ENCODE peak calls at places on chromosomes 3 and 15, in eight cellular contexts. L is aorta; F is astrocyte of the spinal cord; V is A549; Q is spleen; C is GM06990; A is OCI-LY7; H is effector memory CD4-positive, alpha-beta T cell. N is an unnamed sample.

GRCh38 chr3:38586546-38587520 is 62.7 kb downstream of the SCN5A start:
- DNase-seq in L (peak), F (no peak), V (no peak), Q (peak), C (no peak), A (no peak), H (no peak), N (no peak)

GRCh38 chr3:18080198-18080689 is 337.8 kb upstream of the TBC1D5 start:
- DNase-seq in L (no peak), F (peak), V (no peak), Q (no peak), C (no peak), A (no peak), H (no peak), N (no peak)

GRCh38 chr3:24101676-24102168 is 156.6 kb downstream of the NR1D2 start:
- DNase-seq in L (no peak), F (no peak), V (no peak), Q (no peak), C (no peak), A (no peak), H (no peak), N (no peak)

GRCh38 chr3:133196527-133196926 is 158.3 kb downstream of the TMEM108 start:
- DNase-seq in L (no peak), F (no peak), V (no peak), Q (no peak), C (no peak), A (no peak), H (no peak), N (no peak)

GRCh38 chr3:132867526-132867925 is 145.3 kb upstream of the NPHP3 start:
- DNase-seq in L (no peak), F (no peak), V (no peak), Q (no peak), C (no peak), A (no peak), H (no peak), N (no peak)

GRCh38 chr15:62360286-62360685 is 195.2 kb upstream of the C2CD4B start:
- DNase-seq in L (no peak), F (no peak), V (no peak), Q (no peak), C (no peak), A (no peak), H (no peak), N (no peak)

GRCh38 chr3:126508539-126508938 is 9.0 kb downstream of the UROC1 start:
- DNase-seq in L (peak), F (no peak), V (no peak), Q (peak), C (no peak), A (no peak), H (no peak), N (no peak)

GRCh38 chr15:70339551-70340517 is 242.1 kb upstream of the TLE3 start:
- DNase-seq in L (peak), F (peak), V (no peak), Q (no peak), C (no peak), A (no peak), H (no peak), N (no peak)

GRCh38 chr3:125374501-125374995 is 577 bp downstream of the ZNF148 start:
- DNase-seq in L (peak), F (peak), V (peak), Q (no peak), C (no peak), A (peak), H (no peak), N (no peak)

GRCh38 chr3:157868168-157868567 is 238.1 kb downstream of the SHOX2 start:
- DNase-seq in L (no peak), F (peak), V (no peak), Q (no peak), C (no peak), A (no peak), H (no peak), N (peak)

GRCh38 chr3:149784064-149784704 is 8.2 kb downstream of the ANKUB1 start:
- DNase-seq in L (no peak), F (no peak), V (no peak), Q (no peak), C (no peak), A (no peak), H (no peak), N (peak)

GRCh38 chr3:161851941-161852566 is 355.4 kb downstream of the OTOL1 start:
- DNase-seq in L (peak), F (peak), V (peak), Q (no peak), C (peak), A (peak), H (no peak), N (no peak)

GRCh38 chr3:197471221-197472010 is 84.4 kb downstream of the BDH1 start:
- DNase-seq in L (no peak), F (no peak), V (no peak), Q (peak), C (no peak), A (no peak), H (no peak), N (no peak)

GRCh38 chr3:15520185-15520584 is 1.3 kb downstream of the COLQ start:
- DNase-seq in L (no peak), F (no peak), V (no peak), Q (no peak), C (no peak), A (no peak), H (no peak), N (no peak)

GRCh38 chr3:185270262-185270955 is 16.6 kb upstream of the EHHADH start:
- DNase-seq in L (no peak), F (peak), V (peak), Q (no peak), C (no peak), A (no peak), H (no peak), N (no peak)

GRCh38 chr3:66039590-66039887 is 821 bp upstream of the MAGI1 start:
- DNase-seq in L (peak), F (no peak), V (peak), Q (peak), C (peak), A (no peak), H (no peak), N (no peak)

GRCh38 chr15:58517252-58517681 is 85.5 kb downstream of the LIPC start:
- DNase-seq in L (no peak), F (no peak), V (no peak), Q (no peak), C (no peak), A (no peak), H (no peak), N (no peak)

GRCh38 chr3:78764634-78765033 is 1003.2 kb downstream of the ROBO1 start:
- DNase-seq in L (no peak), F (no peak), V (no peak), Q (no peak), C (no peak), A (no peak), H (no peak), N (no peak)

GRCh38 chr3:151477596-151478375 is 16.9 kb upstream of the IGSF10 start:
- DNase-seq in L (no peak), F (no peak), V (no peak), Q (no peak), C (no peak), A (no peak), H (no peak), N (no peak)

GRCh38 chr3:150583028-150583427 is 20.1 kb upstream of the SELENOT start:
- DNase-seq in L (no peak), F (no peak), V (no peak), Q (no peak), C (peak), A (no peak), H (no peak), N (no peak)

DNA sequence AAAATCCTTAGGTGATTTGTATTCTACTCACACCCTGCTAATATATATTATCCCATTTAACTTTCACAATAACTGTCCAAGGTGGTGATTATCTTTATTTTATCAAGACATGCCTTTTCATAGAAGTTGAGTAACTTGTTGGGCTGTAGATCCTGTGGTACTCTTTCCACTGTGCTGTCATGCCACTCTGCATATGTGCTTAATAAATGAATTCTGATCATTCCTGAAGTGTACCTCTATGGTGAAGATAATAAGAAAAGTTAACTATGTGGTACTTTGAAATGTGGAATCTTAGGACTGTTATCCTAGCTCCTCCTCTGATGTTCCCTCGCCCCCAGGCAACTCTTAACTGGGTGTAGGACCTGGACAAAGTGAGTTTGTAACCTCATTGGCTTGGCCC is 5.2 kb downstream of the SNRK start:
- DNase-seq in L (no peak), F (no peak), V (no peak), Q (no peak), C (no peak), A (no peak), H (no peak), N (no peak)
- H3K4me3 ChIP-seq in L (no peak), F (no peak), V (no peak), Q (peak), C (no peak), A (no peak), H (peak), N (no peak)

GRCh38 chr3:50604628-50605588 is 6.7 kb downstream of the CISH start:
- DNase-seq in L (no peak), F (no peak), V (no peak), Q (peak), C (no peak), A (peak), H (no peak), N (no peak)

GRCh38 chr3:50605901-50606326 is 5.7 kb downstream of the CISH start:
- DNase-seq in L (no peak), F (no peak), V (no peak), Q (no peak), C (no peak), A (no peak), H (no peak), N (no peak)

GRCh38 chr3:50607271-50608091 is 4.1 kb downstream of the CISH start:
- DNase-seq in L (no peak), F (no peak), V (no peak), Q (no peak), C (no peak), A (no peak), H (no peak), N (no peak)

GRCh38 chr3:50608278-50608677 is 3.3 kb downstream of the CISH start:
- DNase-seq in L (no peak), F (no peak), V (no peak), Q (no peak), C (no peak), A (no peak), H (no peak), N (no peak)

GRCh38 chr3:50606596-50606995 is 5.0 kb downstream of the CISH start:
- DNase-seq in L (no peak), F (no peak), V (no peak), Q (no peak), C (no peak), A (no peak), H (no peak), N (no peak)
- H3K4me3 ChIP-seq in L (no peak), F (no peak), V (no peak), Q (peak), C (no peak), A (no peak), H (peak), N (no peak)

GRCh38 chr3:108804437-108804836 is 18.1 kb upstream of the TRAT1 start:
- DNase-seq in L (no peak), F (no peak), V (no peak), Q (no peak), C (no peak), A (no peak), H (no peak), N (no peak)
- H3K4me3 ChIP-seq in L (no peak), F (no peak), V (no peak), Q (no peak), C (no peak), A (no peak), H (no peak), N (no peak)

DNA sequence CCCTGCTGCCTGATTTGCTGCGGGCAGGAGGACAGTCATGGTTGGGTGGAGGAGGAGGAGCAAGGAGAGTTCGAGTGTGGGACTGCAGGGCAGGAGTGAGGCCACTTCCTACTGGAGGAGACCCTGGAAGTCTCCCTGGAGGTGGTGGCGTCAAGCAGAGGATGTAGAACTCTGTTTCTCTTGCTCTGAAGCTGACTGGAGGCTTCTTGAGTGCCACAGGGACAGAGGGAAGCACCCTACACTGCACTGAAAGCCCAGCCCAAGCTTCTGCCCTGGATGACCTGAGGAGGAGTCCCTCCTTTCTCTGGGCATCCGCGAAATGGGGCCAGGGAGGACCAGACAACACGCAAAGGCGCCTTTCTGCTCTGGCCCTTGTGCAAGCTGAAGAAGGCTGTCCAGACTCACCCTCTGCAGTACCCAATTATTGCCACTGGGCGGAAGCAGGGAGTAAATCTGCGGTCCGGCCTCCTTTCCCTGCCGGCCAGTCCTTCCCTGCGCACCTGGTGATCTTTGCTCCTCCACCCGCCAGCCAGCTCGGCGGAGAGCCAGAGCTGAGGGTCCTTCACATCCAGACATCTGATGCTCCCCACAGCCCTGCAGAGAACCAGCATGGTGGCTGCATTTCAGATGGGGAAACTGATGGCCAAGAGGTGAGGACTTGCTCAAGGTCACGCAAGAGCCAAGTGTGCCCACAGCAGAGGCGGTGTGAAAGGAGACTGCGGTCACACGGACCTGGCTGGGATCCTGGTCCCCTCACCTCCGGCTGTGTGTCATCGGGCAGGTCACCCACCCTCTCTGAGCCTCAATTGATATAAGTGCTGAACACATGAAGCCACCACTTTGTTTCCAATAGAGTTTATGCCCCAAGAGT is 207.1 kb downstream of the TBC1D2B start:
- DNase-seq in L (peak), F (peak), V (peak), Q (peak), C (peak), A (peak), H (peak), N (no peak)
- H3K4me3 ChIP-seq in L (no peak), F (no peak), V (no peak), Q (no peak), C (no peak), A (no peak), H (no peak), N (no peak)

GRCh38 chr15:40340740-40341400 is at the start of gene CCDC9B:
- DNase-seq in L (peak), F (peak), V (peak), Q (peak), C (no peak), A (no peak), H (no peak), N (peak)
- H3K4me3 ChIP-seq in L (peak), F (peak), V (peak), Q (peak), C (no peak), A (no peak), H (no peak), N (peak)

GRCh38 chr3:134847349-134847748 is 52.3 kb downstream of the EPHB1 start:
- DNase-seq in L (no peak), F (no peak), V (no peak), Q (no peak), C (no peak), A (no peak), H (no peak), N (no peak)

GRCh38 chr3:134850761-134851160 is 55.7 kb downstream of the EPHB1 start:
- DNase-seq in L (no peak), F (no peak), V (no peak), Q (no peak), C (no peak), A (no peak), H (no peak), N (no peak)

GRCh38 chr3:134852132-134852531 is 57.1 kb downstream of the EPHB1 start:
- DNase-seq in L (no peak), F (no peak), V (no peak), Q (no peak), C (no peak), A (no peak), H (no peak), N (no peak)

GRCh38 chr3:134846943-134847342 is 51.9 kb downstream of the EPHB1 start:
- DNase-seq in L (no peak), F (peak), V (peak), Q (no peak), C (no peak), A (no peak), H (no peak), N (peak)

DNA sequence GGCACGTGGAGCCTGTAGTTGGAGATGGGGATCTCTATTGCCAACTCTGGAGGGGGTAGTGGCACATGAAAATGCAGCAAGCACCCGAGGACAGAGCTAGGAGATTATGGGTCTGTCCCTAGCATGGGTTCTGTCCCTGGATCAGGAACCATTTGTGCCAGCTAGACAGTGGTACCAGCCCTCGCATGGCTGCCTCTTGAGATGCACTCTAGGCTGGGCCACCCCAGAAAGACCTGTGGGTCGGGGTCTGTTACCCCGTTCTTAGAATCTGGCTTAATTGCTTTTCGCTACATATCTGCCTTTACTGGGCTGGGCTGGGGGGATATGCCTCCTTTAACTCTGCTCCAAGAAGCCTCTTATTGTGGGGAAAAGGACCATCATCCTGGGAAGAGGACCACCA is 54.5 kb downstream of the EPHB1 start:
- DNase-seq in L (no peak), F (no peak), V (no peak), Q (no peak), C (no peak), A (no peak), H (no peak), N (no peak)
- H3K4me3 ChIP-seq in L (no peak), F (no peak), V (no peak), Q (no peak), C (no peak), A (no peak), H (no peak), N (no peak)

GRCh38 chr3:188948658-188949400 is 222.9 kb upstream of the TPRG1 start:
- DNase-seq in L (no peak), F (peak), V (peak), Q (no peak), C (no peak), A (no peak), H (no peak), N (peak)
- H3K4me3 ChIP-seq in L (no peak), F (no peak), V (peak), Q (peak), C (no peak), A (no peak), H (no peak), N (peak)

GRCh38 chr3:4351872-4352271 is 48.7 kb downstream of the SETMAR start:
- DNase-seq in L (no peak), F (no peak), V (no peak), Q (no peak), C (no peak), A (no peak), H (no peak), N (no peak)

GRCh38 chr3:4351164-4351855 is 48.1 kb downstream of the SETMAR start:
- DNase-seq in L (no peak), F (no peak), V (no peak), Q (no peak), C (no peak), A (no peak), H (no peak), N (no peak)

GRCh38 chr3:4355401-4356224 is 52.4 kb downstream of the SETMAR start:
- DNase-seq in L (no peak), F (no peak), V (no peak), Q (no peak), C (no peak), A (no peak), H (no peak), N (no peak)

GRCh38 chr3:4356225-4356540 is 53.0 kb downstream of the SETMAR start:
- DNase-seq in L (no peak), F (no peak), V (no peak), Q (no peak), C (no peak), A (no peak), H (no peak), N (no peak)

GRCh38 chr3:4350789-4351163 is 47.6 kb downstream of the SETMAR start:
- DNase-seq in L (no peak), F (peak), V (peak), Q (no peak), C (no peak), A (peak), H (peak), N (peak)
- H3K4me3 ChIP-seq in L (peak), F (no peak), V (no peak), Q (peak), C (peak), A (no peak), H (peak), N (no peak)